ENCODE peak calls at places on chromosome 9, in eight cellular contexts. One of them, this sample, is unnamed.

GRCh38 chr9:20972684-20973083 is 58.8 kb downstream of the HACD4 start:
- DNase-seq in cardiac muscle cell: no peak
- DNase-seq in mammary epithelial cell: no peak
- DNase-seq in transverse colon: no peak
- DNase-seq in astrocyte: no peak
- DNase-seq in SJSA1: no peak
- DNase-seq in H1: no peak
- DNase-seq in A549: no peak
- DNase-seq in this sample: no peak

GRCh38 chr9:136022731-136023400 is 61.7 kb upstream of the UBAC1 start:
- DNase-seq in cardiac muscle cell: no peak
- DNase-seq in mammary epithelial cell: no peak
- DNase-seq in transverse colon: no peak
- DNase-seq in astrocyte: no peak
- DNase-seq in SJSA1: no peak
- DNase-seq in H1: peak; percentile 42
- DNase-seq in A549: no peak
- DNase-seq in this sample: peak; percentile 33

GRCh38 chr9:131546336-131547084 is 1.2 kb downstream of the PRRT1B start:
- DNase-seq in cardiac muscle cell: peak; percentile 24
- DNase-seq in mammary epithelial cell: no peak
- DNase-seq in transverse colon: no peak
- DNase-seq in astrocyte: no peak
- DNase-seq in SJSA1: peak; percentile 27
- DNase-seq in H1: peak; percentile 70
- DNase-seq in A549: no peak
- DNase-seq in this sample: peak; percentile 65

GRCh38 chr9:22813520-22813919 is 366.9 kb downstream of the DMRTA1 start:
- DNase-seq in cardiac muscle cell: peak; percentile 41
- DNase-seq in mammary epithelial cell: peak; percentile 11
- DNase-seq in transverse colon: no peak
- DNase-seq in astrocyte: peak; percentile 3
- DNase-seq in SJSA1: no peak
- DNase-seq in H1: no peak
- DNase-seq in A549: peak; percentile 18
- DNase-seq in this sample: no peak

GRCh38 chr9:136644593-136645342 is 17.9 kb upstream of the EGFL7 start:
- DNase-seq in cardiac muscle cell: peak; percentile 70
- DNase-seq in mammary epithelial cell: no peak
- DNase-seq in transverse colon: peak; percentile 58
- DNase-seq in astrocyte: no peak
- DNase-seq in SJSA1: peak; percentile 33
- DNase-seq in H1: peak; percentile 93
- DNase-seq in A549: no peak
- DNase-seq in this sample: peak; percentile 87

GRCh38 chr9:78023003-78023741 is 8.4 kb downstream of the GNAQ start:
- DNase-seq in cardiac muscle cell: no peak
- DNase-seq in mammary epithelial cell: no peak
- DNase-seq in transverse colon: no peak
- DNase-seq in astrocyte: peak; percentile 83
- DNase-seq in SJSA1: no peak
- DNase-seq in H1: no peak
- DNase-seq in A549: peak; percentile 53
- DNase-seq in this sample: no peak

GRCh38 chr9:14251146-14252071 is 62.5 kb downstream of the NFIB start:
- DNase-seq in cardiac muscle cell: no peak
- DNase-seq in mammary epithelial cell: peak; percentile 94
- DNase-seq in transverse colon: peak; percentile 78
- DNase-seq in astrocyte: peak; percentile 89
- DNase-seq in SJSA1: peak; percentile 42
- DNase-seq in H1: no peak
- DNase-seq in A549: peak; percentile 55
- DNase-seq in this sample: peak; percentile 63

GRCh38 chr9:124022201-124023121 is 10.9 kb downstream of the LHX2 start:
- DNase-seq in cardiac muscle cell: peak; percentile 70
- DNase-seq in mammary epithelial cell: peak; percentile 68
- DNase-seq in transverse colon: no peak
- DNase-seq in astrocyte: peak; percentile 57
- DNase-seq in SJSA1: no peak
- DNase-seq in H1: peak; percentile 83
- DNase-seq in A549: no peak
- DNase-seq in this sample: peak; percentile 93

GRCh38 chr9:134526798-134527492 is 114.7 kb upstream of the COL5A1 start:
- DNase-seq in cardiac muscle cell: no peak
- DNase-seq in mammary epithelial cell: no peak
- DNase-seq in transverse colon: no peak
- DNase-seq in astrocyte: no peak
- DNase-seq in SJSA1: no peak
- DNase-seq in H1: no peak
- DNase-seq in A549: no peak
- DNase-seq in this sample: no peak

GRCh38 chr9:123637940-123638634 is 282.1 kb downstream of the CRB2 start:
- DNase-seq in cardiac muscle cell: no peak
- DNase-seq in mammary epithelial cell: no peak
- DNase-seq in transverse colon: peak; percentile 20
- DNase-seq in astrocyte: peak; percentile 8
- DNase-seq in SJSA1: peak; percentile 16
- DNase-seq in H1: no peak
- DNase-seq in A549: no peak
- DNase-seq in this sample: no peak

GRCh38 chr9:120080781-120081180 is 499.2 kb downstream of the CDK5RAP2 start:
- DNase-seq in cardiac muscle cell: no peak
- DNase-seq in mammary epithelial cell: no peak
- DNase-seq in transverse colon: no peak
- DNase-seq in astrocyte: no peak
- DNase-seq in SJSA1: no peak
- DNase-seq in H1: no peak
- DNase-seq in A549: no peak
- DNase-seq in this sample: no peak

GRCh38 chr9:89052470-89053097 is 61.3 kb downstream of the S1PR3 start:
- DNase-seq in cardiac muscle cell: no peak
- DNase-seq in mammary epithelial cell: no peak
- DNase-seq in transverse colon: no peak
- DNase-seq in astrocyte: no peak
- DNase-seq in SJSA1: no peak
- DNase-seq in H1: no peak
- DNase-seq in A549: no peak
- DNase-seq in this sample: no peak

GRCh38 chr9:77951369-77951768 is 80.2 kb downstream of the GNAQ start:
- DNase-seq in cardiac muscle cell: no peak
- DNase-seq in mammary epithelial cell: no peak
- DNase-seq in transverse colon: no peak
- DNase-seq in astrocyte: no peak
- DNase-seq in SJSA1: no peak
- DNase-seq in H1: no peak
- DNase-seq in A549: no peak
- DNase-seq in this sample: no peak

GRCh38 chr9:4985376-4986266 is 549 bp downstream of the JAK2 start:
- DNase-seq in cardiac muscle cell: peak; percentile 51
- DNase-seq in mammary epithelial cell: peak; percentile 52
- DNase-seq in transverse colon: peak; percentile 77
- DNase-seq in astrocyte: peak; percentile 45
- DNase-seq in SJSA1: peak; percentile 30
- DNase-seq in H1: no peak
- DNase-seq in A549: peak; percentile 48
- DNase-seq in this sample: peak; percentile 81

GRCh38 chr9:96751815-96752214 is 26.1 kb downstream of the ZNF510 start:
- DNase-seq in cardiac muscle cell: no peak
- DNase-seq in mammary epithelial cell: no peak
- DNase-seq in transverse colon: no peak
- DNase-seq in astrocyte: no peak
- DNase-seq in SJSA1: no peak
- DNase-seq in H1: no peak
- DNase-seq in A549: no peak
- DNase-seq in this sample: no peak
- H3K9me3 ChIP-seq in cardiac muscle cell: peaks cover 7% of the 10 kb centered on the region
- H3K9me3 ChIP-seq in mammary epithelial cell: peaks cover 43% of the 10 kb centered on the region
- H3K9me3 ChIP-seq in transverse colon: peaks cover 67% of the 10 kb centered on the region
- H3K9me3 ChIP-seq in astrocyte: peaks cover 37% of the 10 kb centered on the region
- H3K9me3 ChIP-seq in SJSA1: peaks cover 14% of the 10 kb centered on the region
- H3K9me3 ChIP-seq in H1: peaks cover 32% of the 10 kb centered on the region
- H3K9me3 ChIP-seq in A549: peaks cover 86% of the 10 kb centered on the region
- H3K9me3 ChIP-seq in this sample: peaks cover 72% of the 10 kb centered on the region

GRCh38 chr9:108382267-108382666 is 473.5 kb downstream of the ACTL7B start:
- DNase-seq in cardiac muscle cell: no peak
- DNase-seq in mammary epithelial cell: no peak
- DNase-seq in transverse colon: no peak
- DNase-seq in astrocyte: no peak
- DNase-seq in SJSA1: no peak
- DNase-seq in H1: no peak
- DNase-seq in A549: no peak
- DNase-seq in this sample: no peak

GRCh38 chr9:108383801-108384200 is 472.0 kb downstream of the ACTL7B start:
- DNase-seq in cardiac muscle cell: no peak
- DNase-seq in mammary epithelial cell: no peak
- DNase-seq in transverse colon: no peak
- DNase-seq in astrocyte: peak; percentile 62
- DNase-seq in SJSA1: no peak
- DNase-seq in H1: no peak
- DNase-seq in A549: no peak
- DNase-seq in this sample: no peak

GRCh38 chr9:108389056-108389455 is 466.7 kb downstream of the ACTL7B start:
- DNase-seq in cardiac muscle cell: no peak
- DNase-seq in mammary epithelial cell: no peak
- DNase-seq in transverse colon: no peak
- DNase-seq in astrocyte: no peak
- DNase-seq in SJSA1: no peak
- DNase-seq in H1: no peak
- DNase-seq in A549: no peak
- DNase-seq in this sample: no peak

DNA sequence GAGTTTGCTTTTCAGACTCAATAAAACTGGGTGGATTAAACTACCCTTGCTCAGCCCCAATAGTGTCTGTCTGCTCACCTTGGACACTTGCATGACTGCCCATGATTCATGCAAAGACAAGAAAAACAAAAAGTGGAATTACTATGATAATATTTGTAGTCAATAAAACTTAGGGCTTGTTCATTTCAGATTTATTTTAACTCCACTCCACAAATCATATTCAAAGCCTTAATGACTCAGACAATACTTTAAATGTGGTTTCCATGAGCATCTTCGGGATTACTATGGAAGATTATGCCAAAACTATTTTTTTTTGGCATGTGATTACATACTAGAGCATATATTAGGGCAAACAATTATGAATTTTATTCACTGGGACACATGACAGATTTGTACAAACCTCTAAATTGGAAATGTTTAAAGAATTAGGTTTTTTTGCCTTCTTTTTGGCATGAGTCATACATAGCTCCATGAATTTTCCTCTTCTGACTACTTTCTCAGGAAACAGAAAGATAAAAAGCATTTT is 468.9 kb downstream of the ACTL7B start:
- DNase-seq in cardiac muscle cell: no peak
- DNase-seq in mammary epithelial cell: peak; percentile 62
- DNase-seq in transverse colon: no peak
- DNase-seq in astrocyte: peak; percentile 85
- DNase-seq in SJSA1: peak; percentile 3
- DNase-seq in H1: no peak
- DNase-seq in A549: no peak
- DNase-seq in this sample: no peak
- H3K9me3 ChIP-seq in cardiac muscle cell: no peaks in the 10 kb centered on the region
- H3K9me3 ChIP-seq in mammary epithelial cell: no peaks in the 10 kb centered on the region
- H3K9me3 ChIP-seq in transverse colon: no peaks in the 10 kb centered on the region
- H3K9me3 ChIP-seq in astrocyte: no peaks in the 10 kb centered on the region
- H3K9me3 ChIP-seq in SJSA1: no peaks in the 10 kb centered on the region
- H3K9me3 ChIP-seq in H1: no peaks in the 10 kb centered on the region
- H3K9me3 ChIP-seq in A549: no peaks in the 10 kb centered on the region
- H3K9me3 ChIP-seq in this sample: no peaks in the 10 kb centered on the region

DNA sequence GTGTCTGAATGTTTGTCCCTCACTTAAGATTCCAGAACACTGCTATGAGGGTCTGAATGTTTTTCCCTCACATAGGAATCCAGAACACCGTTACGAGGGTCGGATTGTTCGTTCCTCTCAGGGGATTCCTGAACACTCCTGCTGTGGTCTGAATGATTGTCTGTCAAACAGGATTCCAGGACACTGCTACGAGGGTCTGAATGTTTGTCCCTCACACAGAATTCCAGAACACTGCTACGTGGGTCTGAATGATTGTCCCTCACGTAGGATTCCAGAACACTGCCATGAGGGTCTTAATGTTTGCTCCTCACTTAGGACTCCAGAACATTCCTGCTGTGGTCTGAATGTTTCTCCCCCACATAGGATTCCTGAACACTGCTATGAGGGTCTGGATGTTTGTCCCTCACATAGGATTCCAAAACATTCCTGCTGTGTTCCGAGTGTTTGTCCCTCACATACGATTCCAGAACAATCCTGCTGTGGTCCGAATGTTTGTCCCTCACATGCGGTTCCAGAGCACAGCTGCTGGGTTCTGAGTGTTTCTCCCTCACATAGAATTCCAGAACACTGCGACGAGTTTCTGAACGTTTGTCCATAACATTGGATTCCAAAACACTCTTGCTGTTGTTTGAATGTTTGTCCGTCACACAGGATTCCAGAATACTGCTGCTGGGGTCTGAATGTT is 199.5 kb downstream of the FOXD4L6 start:
- DNase-seq in cardiac muscle cell: no peak
- DNase-seq in mammary epithelial cell: no peak
- DNase-seq in transverse colon: no peak
- DNase-seq in astrocyte: no peak
- DNase-seq in SJSA1: no peak
- DNase-seq in H1: peak; percentile 29
- DNase-seq in A549: no peak
- DNase-seq in this sample: peak; percentile 20
- H3K9me3 ChIP-seq in cardiac muscle cell: peaks cover 44% of the 10 kb centered on the region
- H3K9me3 ChIP-seq in mammary epithelial cell: peaks cover 5% of the 10 kb centered on the region
- H3K9me3 ChIP-seq in transverse colon: peaks cover 41% of the 10 kb centered on the region
- H3K9me3 ChIP-seq in astrocyte: peaks cover 41% of the 10 kb centered on the region
- H3K9me3 ChIP-seq in SJSA1: peaks cover 13% of the 10 kb centered on the region
- H3K9me3 ChIP-seq in H1: peaks cover 73% of the 10 kb centered on the region
- H3K9me3 ChIP-seq in A549: peaks cover 75% of the 10 kb centered on the region
- H3K9me3 ChIP-seq in this sample: peaks cover 77% of the 10 kb centered on the region

DNA sequence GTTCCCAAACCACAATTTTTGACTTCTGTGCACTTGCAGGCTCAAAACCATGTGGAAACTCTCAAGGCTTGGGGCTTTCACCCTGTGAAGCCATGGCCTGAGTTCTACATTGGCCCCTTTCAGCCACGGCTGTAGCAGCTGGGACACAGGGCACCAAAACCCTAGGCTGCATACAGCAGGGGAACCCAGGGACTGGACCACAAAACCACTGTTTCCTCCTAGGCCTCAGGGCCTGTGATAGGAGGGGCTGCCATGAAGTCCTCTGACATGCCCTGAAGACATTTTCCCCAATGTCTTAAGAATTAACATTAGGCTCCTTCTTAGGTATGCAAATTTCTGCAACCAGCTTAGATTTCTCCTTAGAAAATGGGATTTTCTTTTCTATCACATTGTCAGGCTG is 312.1 kb upstream of the TUSC1 start:
- DNase-seq in cardiac muscle cell: no peak
- DNase-seq in mammary epithelial cell: no peak
- DNase-seq in transverse colon: no peak
- DNase-seq in astrocyte: no peak
- DNase-seq in SJSA1: no peak
- DNase-seq in H1: no peak
- DNase-seq in A549: no peak
- DNase-seq in this sample: no peak
- H3K9me3 ChIP-seq in cardiac muscle cell: no peaks in the 10 kb centered on the region
- H3K9me3 ChIP-seq in mammary epithelial cell: peaks cover 2% of the 10 kb centered on the region
- H3K9me3 ChIP-seq in transverse colon: no peaks in the 10 kb centered on the region
- H3K9me3 ChIP-seq in astrocyte: no peaks in the 10 kb centered on the region
- H3K9me3 ChIP-seq in SJSA1: no peaks in the 10 kb centered on the region
- H3K9me3 ChIP-seq in H1: no peaks in the 10 kb centered on the region
- H3K9me3 ChIP-seq in A549: no peaks in the 10 kb centered on the region
- H3K9me3 ChIP-seq in this sample: peaks cover 28% of the 10 kb centered on the region

This sample was measured in endodermal cell.